ENCODE peak calls at places on chromosome 19, in eight cellular contexts. Z is heart left ventricle, B is mucosa of descending colon, X is Calu3, D is GM06990, V is astrocyte of the spinal cord, P is kidney, I is fibroblast of pulmonary artery. S is an unnamed sample.

GRCh38 chr19:29247912-29248311 is 35.0 kb upstream of the UQCRFS1 start:
- DNase-seq in Z (no peak), B (no peak), X (no peak), D (no peak), V (no peak), P (no peak), I (no peak), S (no peak)

GRCh38 chr19:55442372-55443044 is 592 bp downstream of the SHISA7 start:
- DNase-seq in Z (no peak), B (no peak), X (no peak), D (no peak), V (no peak), P (no peak), I (no peak), S (no peak)

GRCh38 chr19:38580080-38580479 is 37.7 kb downstream of the MAP4K1 start:
- DNase-seq in Z (no peak), B (no peak), X (no peak), D (no peak), V (no peak), P (no peak), I (no peak), S (no peak)

GRCh38 chr19:12064266-12065099 is at the start of gene ZNF844:
- DNase-seq in Z (peak; percentile 98), B (peak; percentile 99), X (no peak), D (peak; percentile 90), V (peak; percentile 90), P (peak; percentile 99), I (peak; percentile 91), S (peak; percentile 94)

GRCh38 chr19:51002542-51003311 is 1.3 kb upstream of the KLK8 start:
- DNase-seq in Z (no peak), B (no peak), X (peak; percentile 96), D (peak; percentile 40), V (no peak), P (no peak), I (no peak), S (peak; percentile 60)

GRCh38 chr19:4742717-4743646 is 19.3 kb upstream of the DPP9 start:
- DNase-seq in Z (no peak), B (no peak), X (no peak), D (no peak), V (no peak), P (no peak), I (no peak), S (no peak)

GRCh38 chr19:49875801-49876421 is 1.2 kb downstream of the AKT1S1 start:
- DNase-seq in Z (peak; percentile 69), B (peak; percentile 84), X (peak; percentile 69), D (no peak), V (peak; percentile 56), P (peak; percentile 92), I (no peak), S (peak; percentile 63)

GRCh38 chr19:18306209-18306902 is 16.5 kb downstream of the LSM4 start:
- DNase-seq in Z (no peak), B (no peak), X (no peak), D (peak; percentile 43), V (no peak), P (no peak), I (no peak), S (peak; percentile 24)

GRCh38 chr19:46193678-46194077 is 35.9 kb upstream of the IGFL1 start:
- DNase-seq in Z (no peak), B (no peak), X (no peak), D (no peak), V (no peak), P (no peak), I (no peak), S (no peak)

GRCh38 chr19:28610731-28611130 is 602.2 kb downstream of the UQCRFS1 start:
- DNase-seq in Z (no peak), B (no peak), X (no peak), D (no peak), V (no peak), P (no peak), I (no peak), S (no peak)

GRCh38 chr19:18833141-18833476 is 1.4 kb downstream of the UPF1 start:
- DNase-seq in Z (no peak), B (no peak), X (no peak), D (no peak), V (no peak), P (no peak), I (no peak), S (peak; percentile 34)

GRCh38 chr19:51809787-51810186 is 14.8 kb downstream of the FPR3 start:
- DNase-seq in Z (peak; percentile 25), B (no peak), X (peak; percentile 7), D (no peak), V (no peak), P (no peak), I (peak; percentile 70), S (no peak)

GRCh38 chr19:29171525-29171924 is 41.4 kb downstream of the UQCRFS1 start:
- DNase-seq in Z (no peak), B (no peak), X (no peak), D (no peak), V (no peak), P (no peak), I (no peak), S (no peak)

GRCh38 chr19:1090731-1091543 is 4.2 kb downstream of the POLR2E start:
- DNase-seq in Z (no peak), B (no peak), X (no peak), D (peak; percentile 17), V (no peak), P (no peak), I (no peak), S (no peak)

GRCh38 chr19:57708641-57709354 is at the start of gene ZNF154:
- DNase-seq in Z (peak; percentile 61), B (peak; percentile 33), X (no peak), D (peak; percentile 19), V (peak; percentile 77), P (peak; percentile 71), I (peak; percentile 84), S (peak; percentile 83)

GRCh38 chr19:54415208-54415900 is at the start of gene TTYH1:
- DNase-seq in Z (no peak), B (no peak), X (no peak), D (no peak), V (no peak), P (peak; percentile 62), I (no peak), S (peak; percentile 73)

GRCh38 chr19:12580180-12580694 is 29.0 kb upstream of the ZNF564 start:
- DNase-seq in Z (no peak), B (no peak), X (no peak), D (no peak), V (peak; percentile 8), P (no peak), I (peak; percentile 45), S (no peak)

GRCh38 chr19:46813570-46814358 is 25.4 kb upstream of the SLC1A5 start:
- DNase-seq in Z (peak; percentile 66), B (peak; percentile 75), X (peak; percentile 68), D (no peak), V (peak; percentile 72), P (peak; percentile 97), I (peak; percentile 92), S (no peak)

DNA sequence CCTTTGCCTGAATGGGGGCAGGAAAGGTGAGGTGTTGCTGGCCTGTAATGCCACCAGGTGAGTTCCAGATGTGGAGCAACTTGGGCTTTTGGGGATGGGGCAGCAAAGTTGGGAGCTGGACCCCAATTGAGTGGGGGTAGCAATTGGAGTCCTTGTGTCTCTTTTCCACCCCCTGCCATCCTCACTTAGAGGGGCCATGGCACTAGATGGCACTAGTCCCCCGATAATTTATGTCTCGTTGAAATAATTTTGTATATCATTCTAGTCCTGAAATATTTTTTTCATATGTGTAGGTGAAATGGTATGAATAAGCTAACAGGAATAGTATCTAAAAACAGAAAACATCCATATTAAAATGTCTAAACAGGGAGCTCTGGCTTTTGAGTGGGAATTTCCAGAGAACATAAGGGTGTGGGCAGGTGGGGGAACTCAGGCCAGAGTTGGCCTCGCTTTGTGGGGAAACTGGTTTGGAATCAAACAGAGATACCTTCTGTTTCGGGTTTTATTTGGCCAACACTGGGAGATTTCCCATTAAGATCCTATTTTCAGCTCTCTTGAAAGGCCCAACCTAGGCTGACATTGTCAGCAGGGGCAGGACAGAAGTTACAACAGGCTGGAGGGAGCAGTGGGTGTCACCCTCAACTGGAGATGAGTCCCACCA is 3.4 kb downstream of the ZNF576 start:
- DNase-seq in Z (no peak), B (no peak), X (no peak), D (no peak), V (no peak), P (no peak), I (no peak), S (no peak)
- TF ChIP-seq CTCF in Z (no peak), B (no peak), X (no peak), D (no peak), V (peak; percentile 9), P (no peak), I (no peak), S (no peak)

GRCh38 chr19:31361728-31362127 is 12.5 kb upstream of the TSHZ3 start:
- DNase-seq in Z (no peak), B (no peak), X (no peak), D (no peak), V (no peak), P (no peak), I (no peak), S (no peak)
- TF ChIP-seq CTCF in Z (no peak), B (no peak), X (no peak), D (no peak), V (no peak), P (no peak), I (no peak), S (no peak)

DNA sequence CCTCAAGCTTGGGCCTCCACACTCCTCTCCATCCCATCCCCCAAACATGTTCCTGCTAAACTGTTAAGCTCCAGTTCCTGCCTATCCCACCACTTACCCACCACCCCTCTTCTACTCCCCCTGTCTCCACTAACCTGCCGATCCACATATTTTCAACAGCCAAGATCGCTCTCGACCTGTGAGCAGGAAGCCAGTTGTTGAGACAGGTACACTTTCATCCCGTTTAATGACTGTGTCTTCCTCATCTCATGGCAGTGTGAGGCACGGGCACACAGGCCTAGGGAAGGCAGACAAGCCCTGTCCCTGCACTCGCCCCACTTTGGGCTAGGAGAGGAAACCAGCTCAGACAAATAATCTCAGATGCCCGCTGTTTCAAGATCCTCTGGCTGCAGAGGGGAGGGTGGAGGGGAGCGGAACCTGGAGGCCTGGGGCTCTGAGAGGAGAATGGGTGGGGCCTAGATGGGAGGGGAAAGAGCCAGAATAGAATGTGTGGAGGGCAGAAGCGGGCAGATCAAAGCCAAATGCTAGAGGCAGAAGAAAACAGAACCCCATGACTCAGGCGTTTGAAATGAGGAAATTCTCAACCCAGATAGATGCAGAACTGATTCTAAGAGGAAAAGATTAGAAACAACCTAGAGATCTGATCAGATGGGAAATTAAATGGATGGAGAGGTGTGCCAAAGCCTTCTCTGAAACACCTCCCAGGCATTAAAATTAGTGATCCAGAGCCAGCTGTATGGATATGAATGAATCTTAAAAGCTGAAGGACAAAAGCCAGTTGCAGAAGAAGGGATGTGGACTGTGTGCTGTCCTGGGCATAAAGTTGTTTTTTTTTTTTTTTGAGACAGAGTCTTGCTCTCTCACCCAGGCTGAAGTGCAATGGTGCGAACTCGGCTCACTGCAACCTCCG is 16.9 kb upstream of the CYP2S1 start:
- DNase-seq in Z (peak; percentile 22), B (peak; percentile 58), X (peak; percentile 92), D (no peak), V (peak; percentile 69), P (peak; percentile 73), I (peak; percentile 63), S (no peak)
- TF ChIP-seq CTCF in Z (no peak), B (no peak), X (no peak), D (no peak), V (no peak), P (no peak), I (no peak), S (no peak)

DNA sequence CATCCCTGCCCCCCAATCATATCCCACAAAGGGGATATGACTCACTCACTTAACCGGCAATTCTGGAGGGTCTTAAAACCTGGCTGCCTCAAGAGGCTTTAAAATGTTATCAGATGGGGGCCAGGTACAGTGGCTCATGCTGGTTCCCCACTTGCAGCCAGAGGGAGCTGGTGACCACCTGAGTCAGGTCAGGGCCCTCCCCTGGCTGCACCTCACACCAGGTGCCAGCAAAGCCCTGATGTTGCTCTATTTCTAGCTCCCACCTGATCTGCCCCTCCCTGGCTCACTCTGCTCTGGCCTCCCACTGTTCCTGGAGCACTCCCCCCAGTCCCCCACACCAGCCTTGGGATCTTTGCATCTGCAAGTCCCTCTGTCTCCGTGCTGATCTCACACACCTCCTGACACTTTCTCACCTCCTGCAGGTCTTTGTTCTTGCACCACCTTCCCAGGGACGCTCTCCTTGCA is 14.2 kb downstream of the HPN start:
- DNase-seq in Z (no peak), B (no peak), X (peak; percentile 77), D (no peak), V (no peak), P (no peak), I (no peak), S (peak; percentile 41)
- TF ChIP-seq CTCF in Z (no peak), B (no peak), X (peak; percentile 77), D (peak; percentile 55), V (peak; percentile 23), P (peak; percentile 25), I (peak; percentile 10), S (peak; percentile 15)

S was measured in GM13976.